ENCODE peak calls at places on chromosomes 4 and X, in six cellular contexts. One of them, this sample, is unnamed.

GRCh38 chr4:30865676-30866075 is 145.5 kb downstream of the PCDH7 start:
- DNase-seq in GM23248: no peak
- DNase-seq in osteocyte: no peak
- DNase-seq in NCI-H82: no peak
- DNase-seq in tibial artery: no peak
- DNase-seq in adipocyte: peak; percentile 59
- DNase-seq in this sample: no peak

GRCh38 chr4:90840828-90841227 is 713.6 kb downstream of the CCSER1 start:
- DNase-seq in GM23248: no peak
- DNase-seq in osteocyte: no peak
- DNase-seq in NCI-H82: no peak
- DNase-seq in tibial artery: no peak
- DNase-seq in adipocyte: no peak
- DNase-seq in this sample: no peak

GRCh38 chr4:170003071-170004070 is 22.8 kb downstream of the MFAP3L start:
- DNase-seq in GM23248: no peak
- DNase-seq in osteocyte: no peak
- DNase-seq in NCI-H82: no peak
- DNase-seq in tibial artery: no peak
- DNase-seq in adipocyte: peak; percentile 19
- DNase-seq in this sample: no peak

GRCh38 chr4:179225594-179225993 is 1783.4 kb upstream of the AGA start:
- DNase-seq in GM23248: no peak
- DNase-seq in osteocyte: no peak
- DNase-seq in NCI-H82: no peak
- DNase-seq in tibial artery: no peak
- DNase-seq in adipocyte: peak; percentile 4
- DNase-seq in this sample: no peak

GRCh38 chrX:65407157-65407626 is 127.4 kb downstream of the LAS1L start:
- DNase-seq in GM23248: peak; percentile 22
- DNase-seq in osteocyte: no peak
- DNase-seq in NCI-H82: no peak
- DNase-seq in tibial artery: no peak
- DNase-seq in adipocyte: no peak
- DNase-seq in this sample: no peak

GRCh38 chr4:56618734-56619133 is 62.4 kb downstream of the HOPX start:
- DNase-seq in GM23248: no peak
- DNase-seq in osteocyte: no peak
- DNase-seq in NCI-H82: no peak
- DNase-seq in tibial artery: no peak
- DNase-seq in adipocyte: no peak
- DNase-seq in this sample: no peak

GRCh38 chr4:69984030-69984443 is 11.7 kb upstream of the STATH start:
- DNase-seq in GM23248: no peak
- DNase-seq in osteocyte: no peak
- DNase-seq in NCI-H82: peak; percentile 19
- DNase-seq in tibial artery: no peak
- DNase-seq in adipocyte: peak; percentile 33
- DNase-seq in this sample: peak; percentile 63

GRCh38 chr4:32226201-32226600 is 1506.0 kb downstream of the PCDH7 start:
- DNase-seq in GM23248: no peak
- DNase-seq in osteocyte: no peak
- DNase-seq in NCI-H82: no peak
- DNase-seq in tibial artery: no peak
- DNase-seq in adipocyte: no peak
- DNase-seq in this sample: no peak

GRCh38 chr4:55910140-55910539 is 38.6 kb upstream of the CEP135 start:
- DNase-seq in GM23248: peak; percentile 63
- DNase-seq in osteocyte: no peak
- DNase-seq in NCI-H82: no peak
- DNase-seq in tibial artery: no peak
- DNase-seq in adipocyte: peak; percentile 11
- DNase-seq in this sample: no peak

GRCh38 chrX:52563105-52563504 is 46.2 kb upstream of the XAGE1B start:
- DNase-seq in GM23248: no peak
- DNase-seq in osteocyte: no peak
- DNase-seq in NCI-H82: no peak
- DNase-seq in tibial artery: no peak
- DNase-seq in adipocyte: no peak
- DNase-seq in this sample: no peak

GRCh38 chr4:159117968-159118367 is 15.1 kb downstream of the RAPGEF2 start:
- DNase-seq in GM23248: no peak
- DNase-seq in osteocyte: no peak
- DNase-seq in NCI-H82: no peak
- DNase-seq in tibial artery: no peak
- DNase-seq in adipocyte: no peak
- DNase-seq in this sample: no peak

GRCh38 chrX:112651766-112652165 is 28.0 kb downstream of the LHFPL1 start:
- DNase-seq in GM23248: peak; percentile 63
- DNase-seq in osteocyte: no peak
- DNase-seq in NCI-H82: no peak
- DNase-seq in tibial artery: no peak
- DNase-seq in adipocyte: no peak
- DNase-seq in this sample: no peak

GRCh38 chr4:101599620-101600019 is 190.9 kb upstream of the BANK1 start:
- DNase-seq in GM23248: peak; percentile 71
- DNase-seq in osteocyte: no peak
- DNase-seq in NCI-H82: no peak
- DNase-seq in tibial artery: no peak
- DNase-seq in adipocyte: peak; percentile 89
- DNase-seq in this sample: no peak

GRCh38 chr4:184237612-184238011 is 19.9 kb upstream of the ENPP6 start:
- DNase-seq in GM23248: peak; percentile 10
- DNase-seq in osteocyte: no peak
- DNase-seq in NCI-H82: no peak
- DNase-seq in tibial artery: no peak
- DNase-seq in adipocyte: no peak
- DNase-seq in this sample: no peak

GRCh38 chrX:38754102-38754790 is 47.0 kb upstream of the MID1IP1 start:
- DNase-seq in GM23248: peak; percentile 61
- DNase-seq in osteocyte: no peak
- DNase-seq in NCI-H82: peak; percentile 68
- DNase-seq in tibial artery: no peak
- DNase-seq in adipocyte: peak; percentile 68
- DNase-seq in this sample: peak; percentile 15

GRCh38 chrX:137575596-137576255 is 9.8 kb downstream of the ZIC3 start:
- DNase-seq in GM23248: no peak
- DNase-seq in osteocyte: no peak
- DNase-seq in NCI-H82: no peak
- DNase-seq in tibial artery: no peak
- DNase-seq in adipocyte: no peak
- DNase-seq in this sample: no peak

GRCh38 chrX:130594453-130594916 is 192.7 kb downstream of the RBMX2 start:
- DNase-seq in GM23248: no peak
- DNase-seq in osteocyte: no peak
- DNase-seq in NCI-H82: no peak
- DNase-seq in tibial artery: no peak
- DNase-seq in adipocyte: no peak
- DNase-seq in this sample: no peak

GRCh38 chrX:122868626-122869025 is 315.5 kb upstream of the GRIA3 start:
- DNase-seq in GM23248: peak; percentile 1
- DNase-seq in osteocyte: no peak
- DNase-seq in NCI-H82: no peak
- DNase-seq in tibial artery: no peak
- DNase-seq in adipocyte: peak; percentile 4
- DNase-seq in this sample: no peak

This sample was measured in COR-L47.